ENCODE peak calls at places on chromosomes 2 and 18, in four cellular contexts. S, R, T and P are unnamed samples.

GRCh38 chr2:44635725-44636124 is 274.0 kb downstream of the CAMKMT start:
- DNase-seq in S (no peak), R (no peak), T (no peak), P (no peak)

GRCh38 chr18:10670856-10671255 is 145.0 kb downstream of the NAPG start:
- DNase-seq in S (no peak), R (no peak), T (no peak), P (no peak)

GRCh38 chr2:59680863-59681262 is 872.6 kb downstream of the BCL11A start:
- DNase-seq in S (no peak), R (no peak), T (no peak), P (no peak)

GRCh38 chr18:11034816-11035215 is 114.6 kb downstream of the PIEZO2 start:
- DNase-seq in S (no peak), R (no peak), T (no peak), P (no peak)

GRCh38 chr18:62711781-62712180 is 3.6 kb upstream of the PHLPP1 start:
- DNase-seq in S (no peak), R (no peak), T (no peak), P (no peak)

GRCh38 chr2:1259746-1260145 is 153.5 kb upstream of the TPO start:
- DNase-seq in S (no peak), R (no peak), T (no peak), P (no peak)

GRCh38 chr2:113138428-113139322 is 11.3 kb downstream of the IL1RN start:
- DNase-seq in S (peak), R (no peak), T (peak), P (peak)

GRCh38 chr2:16665746-16666452 is at the start of gene CYRIA:
- DNase-seq in S (peak), R (peak), T (peak), P (no peak)

GRCh38 chr2:134845719-134846118 is 7.3 kb downstream of the ACMSD start:
- DNase-seq in S (peak), R (no peak), T (no peak), P (no peak)

GRCh38 chr2:24365051-24365450 is 4.7 kb upstream of the ITSN2 start:
- DNase-seq in S (no peak), R (peak), T (no peak), P (peak)